ENCODE peak calls at places on chromosomes 16 and 17, in ten cellular contexts. V is GM12865, D is GM13977, I is GM23338, L is AG04450, U is fibroblast of lung, E is upper lobe of right lung, X is neural crest cell, H is psoas muscle, R is left ventricle myocardium inferior. J is an unnamed sample.

GRCh38 chr17:81647640-81648012 is 8.7 kb downstream of the PDE6G start:
- DNase-seq in V (no peak), D (no peak), I (no peak), L (no peak), U (no peak), E (no peak), X (no peak), H (no peak), R (no peak), J (peak; percentile 10)

GRCh38 chr16:87608400-87608985 is 6.2 kb downstream of the JPH3 start:
- DNase-seq in V (peak; percentile 24), D (peak; percentile 75), I (peak; percentile 89), L (peak; percentile 13), U (peak; percentile 60), E (peak; percentile 77), X (peak; percentile 80), H (peak; percentile 58), R (peak; percentile 57), J (peak; percentile 81)

GRCh38 chr16:27642753-27643152 is 92.8 kb downstream of the KATNIP start:
- DNase-seq in V (peak; percentile 28), D (no peak), I (peak; percentile 64), L (no peak), U (peak; percentile 52), E (no peak), X (no peak), H (no peak), R (no peak), J (no peak)

GRCh38 chr16:49277386-49277742 is 4.3 kb downstream of the CBLN1 start:
- DNase-seq in V (no peak), D (no peak), I (peak; percentile 35), L (no peak), U (no peak), E (no peak), X (no peak), H (no peak), R (no peak), J (no peak)

GRCh38 chr17:20205609-20206008 is 196.4 kb downstream of the SPECC1 start:
- DNase-seq in V (no peak), D (no peak), I (no peak), L (no peak), U (no peak), E (no peak), X (no peak), H (no peak), R (no peak), J (no peak)

GRCh38 chr16:11233727-11234376 is 22.2 kb downstream of the SOCS1 start:
- DNase-seq in V (no peak), D (no peak), I (peak; percentile 64), L (no peak), U (no peak), E (no peak), X (no peak), H (no peak), R (no peak), J (no peak)

GRCh38 chr16:23959069-23959800 is 123.5 kb downstream of the PRKCB start:
- DNase-seq in V (peak; percentile 32), D (no peak), I (no peak), L (no peak), U (no peak), E (no peak), X (no peak), H (no peak), R (no peak), J (no peak)

GRCh38 chr16:87099001-87099740 is 218.0 kb downstream of the C16orf95 start:
- DNase-seq in V (no peak), D (no peak), I (no peak), L (no peak), U (no peak), E (no peak), X (peak; percentile 13), H (no peak), R (no peak), J (no peak)

DNA sequence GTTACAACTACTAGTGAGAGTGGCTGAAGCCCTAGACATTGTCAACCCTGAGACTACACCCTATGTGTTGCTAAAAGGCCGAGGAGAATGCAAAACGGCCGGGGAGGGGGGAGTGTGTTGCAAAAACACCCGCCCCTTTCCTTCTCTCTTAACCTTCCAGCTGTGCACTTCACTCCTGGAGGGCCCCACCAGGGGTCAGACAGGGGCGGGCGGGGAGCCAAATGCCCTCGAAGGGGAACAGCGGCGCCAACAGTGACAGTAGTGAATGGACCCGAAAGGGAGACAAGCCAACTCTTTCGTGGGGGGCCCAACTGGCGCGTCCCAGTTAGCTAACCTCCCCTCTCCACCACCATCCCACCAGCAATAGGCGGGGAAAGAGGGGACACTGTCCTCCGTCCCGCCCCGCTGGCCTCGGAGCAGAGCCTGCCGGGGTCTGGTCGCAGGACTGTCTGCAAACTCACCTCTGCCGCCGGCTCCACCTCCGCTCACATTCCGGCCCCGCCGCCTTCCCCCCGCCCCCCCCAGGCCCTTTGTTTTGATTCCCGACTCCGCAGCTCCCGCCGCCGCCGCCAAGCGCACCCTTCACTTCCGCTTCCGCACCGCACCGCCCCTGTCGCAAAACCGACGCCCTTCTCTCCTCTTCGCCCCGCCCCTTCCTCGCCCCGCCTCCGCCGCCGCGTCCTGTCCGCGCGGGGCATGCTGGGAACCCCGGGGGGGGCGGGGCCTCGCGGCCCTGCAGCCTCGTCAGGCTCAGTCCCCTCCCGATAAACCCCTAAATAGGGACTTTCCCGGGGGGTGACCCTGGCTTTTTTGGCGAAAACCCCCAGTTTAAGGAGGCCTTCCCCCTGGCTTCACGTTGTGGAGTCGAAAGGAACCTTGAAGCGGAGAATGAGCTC is at the start of gene MARF1:
- DNase-seq in V (peak; percentile 98), D (peak; percentile 88), I (peak; percentile 99), L (peak; percentile 72), U (peak; percentile 93), E (peak; percentile 100), X (peak; percentile 99), H (peak; percentile 99), R (peak; percentile 100), J (peak; percentile 89)
- TF ChIP-seq CTCF in V (peak; percentile 40), D (peak; percentile 52), I (peak; percentile 30), L (peak; percentile 33), U (peak; percentile 33), E (peak; percentile 42), X (peak; percentile 57), H (peak; percentile 18), R (peak; percentile 44), J (peak; percentile 25)

GRCh38 chr17:74353446-74354060 is 8.1 kb downstream of the BTBD17 start:
- DNase-seq in V (no peak), D (no peak), I (no peak), L (no peak), U (no peak), E (no peak), X (no peak), H (no peak), R (no peak), J (no peak)

GRCh38 chr17:74354123-74354522 is 7.5 kb downstream of the BTBD17 start:
- DNase-seq in V (peak; percentile 66), D (peak; percentile 88), I (peak; percentile 91), L (no peak), U (no peak), E (peak; percentile 79), X (peak; percentile 79), H (peak; percentile 45), R (peak; percentile 45), J (peak; percentile 89)

GRCh38 chr17:74349120-74349519 is 12.5 kb downstream of the BTBD17 start:
- DNase-seq in V (no peak), D (no peak), I (no peak), L (no peak), U (no peak), E (no peak), X (no peak), H (no peak), R (no peak), J (no peak)

GRCh38 chr17:74350486-74350885 is 11.2 kb downstream of the BTBD17 start:
- DNase-seq in V (no peak), D (no peak), I (no peak), L (no peak), U (no peak), E (no peak), X (no peak), H (no peak), R (no peak), J (no peak)

DNA sequence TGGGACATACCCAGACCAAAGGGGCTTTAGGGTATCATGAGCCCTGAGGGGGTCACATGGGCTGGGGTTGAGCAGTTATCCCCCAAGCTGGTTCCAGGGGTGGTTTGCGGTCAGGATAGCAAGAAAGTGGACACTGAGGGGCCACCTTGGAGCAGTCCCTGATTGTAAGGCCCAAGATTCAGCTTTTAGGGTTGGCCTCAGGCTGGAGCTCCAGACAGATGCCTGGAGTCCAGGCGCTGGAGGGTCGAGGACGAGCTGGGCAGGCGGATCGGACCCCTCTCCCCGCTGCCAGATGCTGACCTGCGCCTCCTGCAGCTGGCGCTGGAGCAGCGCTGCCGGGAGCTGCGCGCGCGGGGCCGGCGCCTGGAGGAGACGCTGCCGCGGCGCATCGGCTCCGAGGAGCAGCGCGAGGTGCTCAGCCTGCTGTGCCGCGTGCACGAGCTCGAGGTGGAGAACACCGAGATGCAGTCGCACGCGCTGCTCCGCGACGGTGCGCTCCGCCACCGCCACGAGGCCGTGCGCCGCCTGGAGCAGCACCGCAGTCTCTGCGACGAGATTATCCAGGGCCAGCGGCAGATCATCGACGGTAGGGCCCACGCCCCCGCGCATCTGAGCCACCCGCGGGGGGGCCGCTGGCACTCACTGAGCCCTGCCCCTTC is 10.0 kb downstream of the BTBD17 start:
- DNase-seq in V (no peak), D (no peak), I (peak; percentile 85), L (no peak), U (no peak), E (no peak), X (no peak), H (no peak), R (no peak), J (no peak)
- TF ChIP-seq CTCF in V (no peak), D (no peak), I (peak; percentile 58), L (no peak), U (no peak), E (no peak), X (peak; percentile 38), H (no peak), R (no peak), J (no peak)

DNA sequence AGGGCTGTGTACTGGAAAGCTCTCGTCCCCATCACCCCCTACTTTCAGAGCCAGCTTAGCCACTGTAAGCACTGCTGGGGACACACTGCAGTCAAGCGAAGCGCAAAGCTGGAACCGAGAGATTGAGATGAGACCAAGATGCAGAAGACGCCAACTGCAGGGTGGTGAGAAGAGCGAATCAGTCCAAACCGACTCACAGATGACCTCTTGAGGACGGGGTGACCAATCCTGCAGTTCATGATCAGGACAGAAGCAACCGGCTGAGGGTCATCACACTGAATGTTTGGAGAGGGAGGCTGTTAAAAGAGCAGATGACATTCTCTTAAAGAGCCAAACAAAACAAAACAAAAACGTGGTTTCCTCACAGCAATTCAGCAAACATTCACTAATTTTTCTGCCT is 8.5 kb downstream of the HASPIN start:
- DNase-seq in V (peak; percentile 90), D (peak; percentile 75), I (no peak), L (no peak), U (peak; percentile 59), E (no peak), X (no peak), H (no peak), R (no peak), J (peak; percentile 67)
- TF ChIP-seq CTCF in V (peak; percentile 55), D (peak; percentile 72), I (peak; percentile 49), L (no peak), U (no peak), E (no peak), X (no peak), H (no peak), R (no peak), J (peak; percentile 38)

GRCh38 chr17:40751065-40751464 is 4.1 kb downstream of the KRT25 start:
- DNase-seq in V (no peak), D (no peak), I (no peak), L (no peak), U (no peak), E (no peak), X (no peak), H (no peak), R (no peak), J (no peak)

GRCh38 chr17:40755231-40755630 is at the start of gene KRT25:
- DNase-seq in V (no peak), D (no peak), I (no peak), L (no peak), U (no peak), E (no peak), X (no peak), H (no peak), R (no peak), J (no peak)

GRCh38 chr17:40753804-40754203 is 1.3 kb downstream of the KRT25 start:
- DNase-seq in V (no peak), D (no peak), I (no peak), L (no peak), U (no peak), E (no peak), X (no peak), H (no peak), R (no peak), J (no peak)

GRCh38 chr17:40750391-40750790 is 4.7 kb downstream of the KRT25 start:
- DNase-seq in V (no peak), D (no peak), I (no peak), L (no peak), U (no peak), E (no peak), X (no peak), H (no peak), R (no peak), J (no peak)
- TF ChIP-seq CTCF in V (no peak), D (no peak), I (no peak), L (no peak), U (no peak), E (no peak), X (no peak), H (no peak), R (no peak), J (no peak)